ENCODE peak calls at places on chromosomes 7 and 10, in ten cellular contexts. L is coronary artery, Q is GM23248, I is thyroid gland, U is breast epithelium, O is dorsolateral prefrontal cortex, T is right cardiac atrium, A is OCI-LY7, P is neuronal stem cell, Z is HCT116. K is an unnamed sample.

GRCh38 chr10:46523881-46524470 is 32.5 kb downstream of the GPRIN2 start:
- DNase-seq in L (no peak), Q (peak), I (peak), U (no peak), O (peak), T (peak), A (no peak), P (no peak), Z (peak), K (peak)

GRCh38 chr10:24448351-24449009 is 239.5 kb downstream of the KIAA1217 start:
- DNase-seq in L (no peak), Q (peak), I (no peak), U (no peak), O (no peak), T (no peak), A (no peak), P (no peak), Z (no peak), K (peak)

GRCh38 chr7:140263277-140263676 is 86.5 kb upstream of the KDM7A start:
- DNase-seq in L (no peak), Q (no peak), I (no peak), U (no peak), O (no peak), T (no peak), A (no peak), P (no peak), Z (no peak), K (peak)

GRCh38 chr10:132401396-132402168 is 4.6 kb downstream of the PWWP2B start:
- DNase-seq in L (no peak), Q (no peak), I (peak), U (no peak), O (no peak), T (peak), A (no peak), P (no peak), Z (no peak), K (no peak)

GRCh38 chr7:131012477-131013031 is 278.5 kb upstream of the KLF14 start:
- DNase-seq in L (no peak), Q (peak), I (no peak), U (no peak), O (no peak), T (peak), A (no peak), P (no peak), Z (no peak), K (peak)

GRCh38 chr10:124612611-124613498 is 131.3 kb downstream of the FAM53B start:
- DNase-seq in L (no peak), Q (peak), I (peak), U (no peak), O (no peak), T (no peak), A (peak), P (no peak), Z (peak), K (no peak)

GRCh38 chr10:114767101-114767588 is 54.4 kb upstream of the FHIP2A start:
- DNase-seq in L (no peak), Q (peak), I (no peak), U (no peak), O (no peak), T (no peak), A (no peak), P (no peak), Z (no peak), K (peak)

GRCh38 chr7:1715331-1715625 is 45.2 kb downstream of the ELFN1 start:
- DNase-seq in L (no peak), Q (no peak), I (no peak), U (no peak), O (no peak), T (peak), A (no peak), P (no peak), Z (no peak), K (no peak)

GRCh38 chr10:124701435-124701834 is 42.7 kb downstream of the FAM53B start:
- DNase-seq in L (peak), Q (peak), I (peak), U (peak), O (peak), T (peak), A (no peak), P (no peak), Z (no peak), K (no peak)

GRCh38 chr7:158991824-158992621 is 135.7 kb downstream of the DYNC2I1 start:
- DNase-seq in L (no peak), Q (no peak), I (no peak), U (no peak), O (no peak), T (no peak), A (no peak), P (no peak), Z (no peak), K (peak)

GRCh38 chr10:88080213-88080612 is 216.8 kb downstream of the PTEN start:
- DNase-seq in L (no peak), Q (peak), I (peak), U (no peak), O (no peak), T (no peak), A (peak), P (no peak), Z (no peak), K (no peak)

GRCh38 chr7:18087687-18088078 is 60.0 kb upstream of the PRPS1L1 start:
- DNase-seq in L (no peak), Q (peak), I (no peak), U (no peak), O (peak), T (peak), A (no peak), P (peak), Z (no peak), K (no peak)

GRCh38 chr7:115679976-115680375 is 350.6 kb downstream of the TFEC start:
- DNase-seq in L (no peak), Q (peak), I (no peak), U (no peak), O (no peak), T (no peak), A (peak), P (peak), Z (peak), K (peak)

GRCh38 chr7:77743518-77743917 is 47.3 kb downstream of the RSBN1L start:
- DNase-seq in L (no peak), Q (no peak), I (no peak), U (no peak), O (no peak), T (no peak), A (no peak), P (no peak), Z (no peak), K (no peak)

GRCh38 chr10:15460661-15461060 is 89.6 kb upstream of the FAM171A1 start:
- DNase-seq in L (no peak), Q (peak), I (no peak), U (no peak), O (no peak), T (no peak), A (no peak), P (no peak), Z (no peak), K (no peak)

GRCh38 chr7:134613623-134614347 is 32.9 kb upstream of the BPGM start:
- DNase-seq in L (no peak), Q (peak), I (no peak), U (no peak), O (no peak), T (no peak), A (no peak), P (no peak), Z (no peak), K (peak)

GRCh38 chr7:150629347-150629746 is 2.8 kb downstream of the GIMAP6 start:
- DNase-seq in L (no peak), Q (no peak), I (peak), U (no peak), O (no peak), T (peak), A (no peak), P (no peak), Z (no peak), K (no peak)

GRCh38 chr7:150631084-150631824 is 931 bp downstream of the GIMAP6 start:
- DNase-seq in L (no peak), Q (no peak), I (peak), U (no peak), O (no peak), T (peak), A (no peak), P (no peak), Z (no peak), K (no peak)

GRCh38 chr7:150627959-150628358 is 4.2 kb downstream of the GIMAP6 start:
- DNase-seq in L (no peak), Q (no peak), I (no peak), U (no peak), O (no peak), T (peak), A (no peak), P (no peak), Z (no peak), K (no peak)

GRCh38 chr7:150633926-150634325 is 1.7 kb upstream of the GIMAP6 start:
- DNase-seq in L (no peak), Q (no peak), I (no peak), U (no peak), O (no peak), T (no peak), A (no peak), P (no peak), Z (no peak), K (no peak)

GRCh38 chr7:150631866-150632864 is at the start of gene GIMAP6:
- DNase-seq in L (no peak), Q (no peak), I (no peak), U (no peak), O (no peak), T (no peak), A (no peak), P (no peak), Z (no peak), K (no peak)
- H3K4me3 ChIP-seq in L (peak), Q (no peak), I (no peak), U (peak), O (peak), T (peak), A (no peak), P (no peak), Z (no peak), K (no peak)

DNA sequence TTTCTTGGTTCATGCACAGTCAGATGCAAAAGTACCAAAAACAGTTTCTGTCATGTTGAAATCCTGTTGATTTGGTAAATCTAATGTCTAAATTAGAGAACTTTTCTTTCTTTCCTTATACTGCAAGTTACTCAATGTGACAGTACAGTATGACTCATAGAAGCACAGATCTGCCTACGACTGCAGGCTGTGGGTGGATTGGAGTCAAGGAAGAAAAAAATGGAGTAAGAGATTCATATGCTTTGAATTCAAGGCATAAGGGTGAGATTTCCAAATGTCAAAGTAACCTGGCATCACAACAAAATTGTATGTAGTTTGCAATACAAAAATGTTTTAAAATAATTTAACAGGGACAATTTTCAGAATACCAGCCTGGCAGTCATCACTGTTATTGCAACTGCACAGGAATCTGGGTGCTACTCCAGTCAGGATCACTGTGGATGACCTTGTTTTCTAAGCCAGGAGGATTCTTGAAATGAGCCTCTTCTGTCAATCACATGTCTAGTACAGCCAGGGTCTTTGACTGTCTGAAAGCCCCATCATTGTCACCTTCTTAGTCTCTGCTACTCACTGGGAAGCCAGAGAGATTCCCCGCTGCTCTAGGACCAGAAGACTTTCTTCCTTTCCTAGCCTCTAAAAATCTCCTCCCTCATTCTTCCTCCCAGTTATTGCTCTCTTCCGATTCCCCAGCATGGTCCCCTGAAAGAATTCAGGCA is 83.6 kb downstream of the CD36 start:
- DNase-seq in L (no peak), Q (peak), I (no peak), U (no peak), O (no peak), T (no peak), A (no peak), P (no peak), Z (peak), K (peak)
- H3K4me3 ChIP-seq in L (peak), Q (peak), I (no peak), U (no peak), O (no peak), T (no peak), A (no peak), P (no peak), Z (peak), K (no peak)

GRCh38 chr10:59176241-59177030 is at the start of gene PHYHIPL:
- DNase-seq in L (no peak), Q (peak), I (no peak), U (no peak), O (peak), T (peak), A (no peak), P (peak), Z (no peak), K (no peak)
- H3K4me3 ChIP-seq in L (peak), Q (peak), I (no peak), U (peak), O (peak), T (peak), A (no peak), P (peak), Z (no peak), K (peak)

GRCh38 chr10:32954545-32955298 is 3.3 kb downstream of the ITGB1 start:
- DNase-seq in L (no peak), Q (no peak), I (no peak), U (no peak), O (no peak), T (no peak), A (no peak), P (no peak), Z (no peak), K (no peak)

GRCh38 chr10:32955299-32955772 is 2.7 kb downstream of the ITGB1 start:
- DNase-seq in L (no peak), Q (no peak), I (no peak), U (no peak), O (no peak), T (no peak), A (no peak), P (no peak), Z (no peak), K (no peak)

GRCh38 chr10:32956365-32957197 is 1.4 kb downstream of the ITGB1 start:
- DNase-seq in L (no peak), Q (no peak), I (no peak), U (no peak), O (no peak), T (no peak), A (no peak), P (no peak), Z (no peak), K (no peak)

GRCh38 chr10:32954080-32954479 is 4.0 kb downstream of the ITGB1 start:
- DNase-seq in L (no peak), Q (no peak), I (no peak), U (no peak), O (no peak), T (no peak), A (no peak), P (no peak), Z (no peak), K (no peak)

GRCh38 chr10:32955790-32956189 is 2.2 kb downstream of the ITGB1 start:
- DNase-seq in L (no peak), Q (no peak), I (no peak), U (no peak), O (no peak), T (no peak), A (no peak), P (no peak), Z (no peak), K (no peak)
- H3K4me3 ChIP-seq in L (peak), Q (peak), I (no peak), U (peak), O (no peak), T (peak), A (peak), P (no peak), Z (no peak), K (peak)

DNA sequence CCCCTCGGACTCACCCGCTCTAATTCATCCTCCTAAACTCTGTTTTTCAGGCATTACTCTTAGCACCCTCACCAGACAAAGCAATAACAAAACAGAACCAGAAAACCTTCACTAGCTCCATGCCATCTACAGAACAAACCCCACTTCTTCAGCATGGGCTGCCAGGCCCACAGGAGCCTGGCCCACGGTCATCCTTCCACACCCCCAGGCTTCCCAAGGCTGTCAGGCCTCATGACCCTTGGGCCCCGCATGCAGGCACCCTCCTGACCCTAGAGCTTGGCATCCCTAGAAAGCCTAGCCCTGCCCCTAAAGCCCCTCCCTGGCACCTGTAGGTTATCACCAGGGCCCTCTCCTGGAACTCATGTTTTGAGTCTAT is 59.6 kb downstream of the PRKAG2 start:
- DNase-seq in L (no peak), Q (no peak), I (no peak), U (no peak), O (no peak), T (no peak), A (no peak), P (no peak), Z (no peak), K (no peak)
- H3K4me3 ChIP-seq in L (no peak), Q (no peak), I (no peak), U (no peak), O (no peak), T (no peak), A (no peak), P (no peak), Z (no peak), K (no peak)